ENCODE peak calls at places on chromosomes 16 and 17, in four cellular contexts. Z is uterus, B is cardiac muscle cell, Q is colonic mucosa. A is an unnamed sample.

GRCh38 chr17:76094046-76094445 is 9.5 kb downstream of the EXOC7 start:
- DNase-seq in Z (no peak), B (no peak), Q (no peak), A (no peak)

GRCh38 chr16:23014592-23014991 is 134.7 kb downstream of the USP31 start:
- DNase-seq in Q (no peak), B (no peak), Z (no peak), A (no peak)

GRCh38 chr16:85303354-85303883 is 191.1 kb upstream of the CIBAR2 start:
- DNase-seq in B (peak; percentile 59), Q (peak; percentile 63), Z (peak; percentile 49), A (peak; percentile 78)

GRCh38 chr17:45368661-45369060 is 51.8 kb upstream of the MAP3K14 start:
- DNase-seq in Z (no peak), Q (no peak), B (peak; percentile 78), A (no peak)

GRCh38 chr17:15388356-15389046 is 47.1 kb upstream of the TEKT3 start:
- DNase-seq in Q (no peak), B (no peak), Z (no peak), A (no peak)

GRCh38 chr17:213286-214105 is 32.0 kb upstream of the DOC2B start:
- DNase-seq in Q (no peak), B (no peak), Z (no peak), A (no peak)

GRCh38 chr17:76472726-76473125 is 5.3 kb downstream of the AANAT start:
- DNase-seq in Z (no peak), Q (no peak), B (no peak), A (no peak)

GRCh38 chr16:61892531-61892930 is 143.7 kb downstream of the CDH8 start:
- DNase-seq in Z (no peak), Q (no peak), B (no peak), A (no peak)

GRCh38 chr16:15607700-15608396 is 35.1 kb downstream of the MARF1 start:
- DNase-seq in Q (no peak), B (peak; percentile 65), Z (no peak), A (no peak)

GRCh38 chr16:2486645-2487516 is 12.0 kb downstream of the TBC1D24 start:
- DNase-seq in Z (no peak), Q (peak; percentile 64), B (no peak), A (no peak)

GRCh38 chr17:39194985-39195524 is 2.4 kb downstream of the CACNB1 start:
- DNase-seq in Q (no peak), Z (no peak), B (no peak), A (no peak)

GRCh38 chr16:82848013-82848412 is 221.2 kb downstream of the CDH13 start:
- DNase-seq in Z (no peak), B (peak; percentile 63), Q (no peak), A (no peak)

GRCh38 chr16:84292032-84292431 is 2.6 kb upstream of the WFDC1 start:
- DNase-seq in Z (no peak), B (no peak), Q (no peak), A (no peak)

GRCh38 chr17:28491286-28491685 is 14.9 kb upstream of the FOXN1 start:
- DNase-seq in Z (no peak), Q (no peak), B (no peak), A (no peak)

GRCh38 chr16:22217890-22218730 is 12.0 kb downstream of the EEF2K start:
- DNase-seq in B (no peak), Z (peak; percentile 64), Q (no peak), A (no peak)

GRCh38 chr17:7296189-7296861 is 1.9 kb upstream of the YBX2 start:
- DNase-seq in Z (peak; percentile 78), B (peak; percentile 87), Q (peak; percentile 83), A (peak; percentile 93)

GRCh38 chr17:42050360-42051012 is at the start of gene C17orf113:
- DNase-seq in B (peak; percentile 32), Q (peak; percentile 59), Z (peak; percentile 34), A (peak; percentile 86)

GRCh38 chr17:8292639-8293395 is 2.4 kb downstream of the SLC25A35 start:
- DNase-seq in Q (no peak), Z (no peak), B (no peak), A (no peak)

GRCh38 chr17:10805911-10806310 is 2.0 kb upstream of the TMEM238L start:
- DNase-seq in Q (no peak), Z (no peak), B (no peak), A (no peak)

GRCh38 chr16:30185683-30186421 is 2.5 kb downstream of the CORO1A start:
- DNase-seq in Q (peak; percentile 50), Z (peak; percentile 23), B (no peak), A (no peak)

GRCh38 chr17:63519972-63520882 is 2.9 kb upstream of the KCNH6 start:
- DNase-seq in Z (no peak), B (no peak), Q (peak; percentile 88), A (peak; percentile 78)

GRCh38 chr17:29838961-29839360 is 91.1 kb downstream of the SSH2 start:
- DNase-seq in Q (no peak), Z (no peak), B (peak; percentile 34), A (peak; percentile 31)

GRCh38 chr17:61405047-61405685 is 5.5 kb downstream of the TBX2 start:
- DNase-seq in B (no peak), Z (no peak), Q (no peak), A (no peak)

GRCh38 chr16:70253291-70254094 is 1.8 kb upstream of the EXOSC6 start:
- DNase-seq in Q (peak; percentile 46), B (peak; percentile 51), Z (no peak), A (peak; percentile 56)

GRCh38 chr16:70638814-70639792 is 7.3 kb upstream of the IL34 start:
- DNase-seq in B (peak; percentile 85), Z (peak; percentile 34), Q (no peak), A (peak; percentile 71)

GRCh38 chr17:7047566-7047965 is 3.7 kb upstream of the SLC16A11 start:
- DNase-seq in Q (no peak), Z (no peak), B (no peak), A (no peak)

GRCh38 chr17:66466933-66467367 is 164.5 kb downstream of the PRKCA start:
- DNase-seq in Z (peak; percentile 65), B (peak; percentile 99), Q (no peak), A (peak; percentile 72)

GRCh38 chr16:79001156-79001997 is 599.2 kb downstream of the MAF start:
- DNase-seq in Z (no peak), Q (no peak), B (no peak), A (peak; percentile 20)
- H3K4me3 ChIP-seq in Z (no peak overlapping the region), Q (no peak overlapping the region), B (no peak overlapping the region), A (no peak overlapping the region)

GRCh38 chr17:51017270-51017669 is 103.4 kb downstream of the SPAG9 start:
- DNase-seq in Q (no peak), B (no peak), Z (no peak), A (no peak)
- H3K36me3 ChIP-seq in Q (no peaks in the 10 kb centered on the region), B (peaks cover 34% of the 10 kb centered on the region), Z (no peaks in the 10 kb centered on the region), A (no peaks in the 10 kb centered on the region)

DNA sequence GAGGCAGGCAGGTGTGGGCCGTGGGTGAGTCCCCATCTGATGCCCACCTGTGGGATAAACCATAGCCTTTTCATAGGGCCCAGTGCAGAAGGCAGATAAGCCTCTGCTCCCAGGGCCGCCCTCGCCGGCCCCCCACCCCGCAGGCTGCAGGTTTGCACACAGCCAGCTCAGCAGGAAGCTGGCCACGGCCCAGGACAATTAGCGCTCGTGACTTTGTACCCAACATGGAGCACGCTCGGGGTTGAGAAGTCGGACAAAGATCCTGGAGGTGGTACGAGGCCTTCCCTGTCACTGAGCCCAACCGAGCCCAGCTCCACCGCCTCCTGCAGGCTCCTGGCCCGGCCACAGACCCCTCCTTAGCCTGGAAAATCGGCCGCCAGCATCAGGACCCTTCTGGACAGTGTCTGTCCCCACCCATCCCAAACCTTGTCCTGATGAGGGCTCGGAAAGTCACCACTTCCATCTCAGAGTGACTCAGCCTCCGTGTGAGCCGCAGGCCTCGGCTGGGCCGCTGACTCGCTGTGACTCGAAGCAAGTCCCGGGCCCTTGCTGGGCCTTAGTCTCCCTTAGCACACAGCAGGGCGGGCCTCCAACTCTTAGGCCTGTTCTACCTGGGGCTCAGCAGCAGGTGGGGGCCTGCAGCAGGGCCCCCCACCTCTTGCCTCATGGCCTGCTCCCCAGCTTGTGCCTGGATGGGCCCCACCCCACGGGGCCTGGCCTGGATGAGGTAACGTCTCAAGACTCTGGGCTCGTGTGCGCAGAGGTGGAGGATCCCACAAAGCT is 22.7 kb downstream of the FAM83G start:
- DNase-seq in Z (no peak), Q (peak; percentile 94), B (peak; percentile 57), A (peak; percentile 72)
- H3K4me3 ChIP-seq in Z (no peak overlapping the region), Q (no peak overlapping the region), B (no peak overlapping the region), A (no peak overlapping the region)

GRCh38 chr16:68055395-68055794 is 29.8 kb upstream of the NFATC3 start:
- DNase-seq in B (no peak), Q (no peak), Z (no peak), A (no peak)
- H3K36me3 ChIP-seq in B (peaks cover 5% of the 10 kb centered on the region), Q (no peaks in the 10 kb centered on the region), Z (no peaks in the 10 kb centered on the region), A (no peaks in the 10 kb centered on the region)

GRCh38 chr17:58338454-58338841 is 9.9 kb upstream of the TSPOAP1 start:
- DNase-seq in Z (no peak), B (peak; percentile 21), Q (no peak), A (no peak)

GRCh38 chr17:58337126-58337599 is 8.6 kb upstream of the TSPOAP1 start:
- DNase-seq in B (no peak), Q (no peak), Z (no peak), A (no peak)

GRCh38 chr17:58338907-58339774 is 10.5 kb upstream of the TSPOAP1 start:
- DNase-seq in B (peak; percentile 87), Q (peak; percentile 67), Z (no peak), A (no peak)

GRCh38 chr17:58336456-58337094 is 8.0 kb upstream of the TSPOAP1 start:
- DNase-seq in Z (no peak), Q (no peak), B (peak; percentile 49), A (no peak)

GRCh38 chr17:58337600-58338453 is 9.2 kb upstream of the TSPOAP1 start:
- DNase-seq in Z (peak; percentile 70), Q (peak; percentile 70), B (peak; percentile 96), A (peak; percentile 43)
- H3K4me3 ChIP-seq in Z (no peak overlapping the region), Q (peak overlapping the region; percentile 19), B (no peak overlapping the region), A (no peak overlapping the region)

GRCh38 chr16:14301150-14302030 is 230.3 kb downstream of the MRTFB start:
- DNase-seq in B (peak; percentile 36), Z (peak; percentile 42), Q (peak; percentile 36), A (peak; percentile 28)
- H3K36me3 ChIP-seq in B (no peaks in the 10 kb centered on the region), Z (no peaks in the 10 kb centered on the region), Q (no peaks in the 10 kb centered on the region), A (no peaks in the 10 kb centered on the region)

A was measured in hepatocyte.